ENCODE peak calls at places on chromosome 10, in ten cellular contexts. U, N, W, S, P, I, Z, V, F and R are unnamed samples.

GRCh38 chr10:76111986-76112825 is 680.8 kb downstream of the LRMDA start:
- DNase-seq in U (no peak), N (no peak), W (no peak), S (peak; percentile 56), P (no peak), I (peak; percentile 82), Z (no peak), V (no peak), F (no peak), R (peak; percentile 66)

GRCh38 chr10:132685921-132686680 is 99.8 kb downstream of the NKX6-2 start:
- DNase-seq in U (no peak), N (no peak), W (no peak), S (no peak), P (no peak), I (no peak), Z (no peak), V (peak; percentile 64), F (no peak), R (no peak)

GRCh38 chr10:99631496-99631895 is 11.3 kb upstream of the SLC25A28 start:
- DNase-seq in U (no peak), N (no peak), W (no peak), S (no peak), P (no peak), I (no peak), Z (no peak), V (no peak), F (no peak), R (no peak)

GRCh38 chr10:24254180-24254579 is 45.2 kb downstream of the KIAA1217 start:
- DNase-seq in U (no peak), N (no peak), W (no peak), S (no peak), P (no peak), I (no peak), Z (no peak), V (no peak), F (no peak), R (no peak)

GRCh38 chr10:110395350-110396283 is 90.9 kb upstream of the SMNDC1 start:
- DNase-seq in U (peak; percentile 96), N (no peak), W (peak; percentile 85), S (no peak), P (no peak), I (no peak), Z (peak; percentile 87), V (no peak), F (peak; percentile 99), R (peak; percentile 79)

GRCh38 chr10:11882646-11883375 is 59.7 kb downstream of the PROSER2 start:
- DNase-seq in U (no peak), N (no peak), W (no peak), S (no peak), P (no peak), I (no peak), Z (no peak), V (no peak), F (no peak), R (no peak)

GRCh38 chr10:78302739-78302988 is 269.0 kb downstream of the RPS24 start:
- DNase-seq in U (no peak), N (no peak), W (no peak), S (no peak), P (no peak), I (no peak), Z (no peak), V (no peak), F (no peak), R (no peak)

GRCh38 chr10:122030200-122030552 is 41.2 kb downstream of the TACC2 start:
- DNase-seq in U (no peak), N (no peak), W (no peak), S (no peak), P (no peak), I (no peak), Z (no peak), V (no peak), F (no peak), R (no peak)

GRCh38 chr10:124648131-124648475 is 96.1 kb downstream of the FAM53B start:
- DNase-seq in U (no peak), N (no peak), W (no peak), S (no peak), P (no peak), I (no peak), Z (no peak), V (peak; percentile 84), F (no peak), R (no peak)

GRCh38 chr10:124648738-124649137 is 95.4 kb downstream of the FAM53B start:
- DNase-seq in U (no peak), N (peak; percentile 94), W (peak; percentile 64), S (no peak), P (no peak), I (peak; percentile 94), Z (no peak), V (peak; percentile 90), F (peak; percentile 84), R (peak; percentile 81)

GRCh38 chr10:124649209-124649608 is 95.0 kb downstream of the FAM53B start:
- DNase-seq in U (no peak), N (peak; percentile 80), W (no peak), S (no peak), P (no peak), I (peak; percentile 65), Z (no peak), V (peak; percentile 72), F (no peak), R (no peak)

GRCh38 chr10:124646483-124647352 is 97.5 kb downstream of the FAM53B start:
- DNase-seq in U (no peak), N (peak; percentile 62), W (peak; percentile 59), S (no peak), P (no peak), I (peak; percentile 68), Z (no peak), V (peak; percentile 82), F (peak; percentile 95), R (no peak)

DNA sequence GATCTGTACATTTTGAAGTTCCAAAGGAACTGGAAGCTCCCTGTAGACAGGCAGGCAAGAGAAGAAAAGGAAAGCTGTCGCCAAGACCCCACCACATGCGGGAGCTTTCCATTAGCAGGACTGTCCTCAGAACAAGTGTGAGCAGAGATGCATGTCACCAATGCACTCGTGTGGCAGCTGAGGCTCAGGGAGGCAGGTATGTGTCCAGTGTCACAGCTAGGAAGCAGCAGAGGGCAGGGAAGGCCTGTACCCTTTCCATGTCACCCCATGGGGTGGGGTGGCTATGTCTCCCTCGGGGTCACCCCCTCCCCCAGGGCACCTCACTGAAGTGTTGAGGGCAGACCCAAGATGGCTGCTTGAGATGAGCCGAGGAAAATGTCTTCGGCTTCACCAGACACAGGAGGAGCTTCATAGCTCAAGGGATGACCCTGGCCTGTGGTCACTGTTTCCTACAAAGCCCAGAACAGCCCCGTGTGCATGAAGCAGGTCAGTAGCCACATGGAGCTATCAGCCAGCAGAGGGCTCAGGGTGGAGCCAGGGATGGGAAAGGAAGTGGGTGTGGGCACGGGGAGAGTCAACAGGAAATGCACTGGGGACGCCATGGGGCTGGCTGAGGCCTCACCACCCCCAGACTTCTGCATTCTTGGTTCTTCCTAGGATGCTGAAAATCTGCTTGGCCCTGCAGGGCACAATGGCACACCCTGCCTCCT is 96.6 kb downstream of the FAM53B start:
- DNase-seq in U (peak; percentile 15), N (peak; percentile 96), W (peak; percentile 79), S (no peak), P (no peak), I (peak; percentile 64), Z (no peak), V (peak; percentile 96), F (peak; percentile 46), R (peak; percentile 91)
- TF ChIP-seq CTCF in U (no peak), N (peak; percentile 1), W (peak; percentile 60), S (peak; percentile 37), P (no peak), I (no peak), Z (no peak), V (peak; percentile 73), F (peak; percentile 25), R (peak; percentile 50)

DNA sequence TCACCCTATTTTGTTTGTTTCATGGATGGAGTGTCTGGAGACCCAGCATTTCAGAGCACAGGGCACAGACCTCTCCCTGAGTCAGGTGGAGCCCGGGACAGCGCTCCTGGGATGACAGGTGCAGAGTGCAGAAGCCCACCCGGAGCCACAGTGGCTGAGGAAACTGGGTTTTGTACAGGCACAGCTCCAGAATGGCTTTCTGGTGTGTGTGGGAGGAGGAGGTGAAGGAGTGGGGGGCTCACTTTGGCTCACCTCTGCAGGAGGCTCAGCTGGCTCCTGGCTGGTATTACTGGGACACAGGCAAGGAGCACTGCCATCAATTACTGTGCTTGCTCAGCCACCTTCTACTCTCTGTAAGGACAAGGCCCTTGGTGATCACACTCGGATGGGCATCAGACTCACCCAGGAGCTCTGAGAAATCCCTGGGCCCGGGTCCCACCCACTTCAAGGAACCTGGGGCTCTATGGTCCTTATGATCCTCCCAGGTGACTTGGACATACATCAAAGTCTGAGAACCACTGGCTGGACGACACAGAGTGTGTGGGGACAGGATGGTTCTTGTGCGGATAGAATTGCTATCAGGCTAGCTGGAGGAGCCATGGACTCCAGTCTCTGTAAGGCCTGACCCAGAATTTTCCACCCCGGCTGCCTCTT is 221.1 kb upstream of the ZNF32 start:
- DNase-seq in U (no peak), N (no peak), W (no peak), S (no peak), P (no peak), I (no peak), Z (no peak), V (no peak), F (no peak), R (no peak)
- H3K4me3 ChIP-seq in U (no peak overlapping the region), N (no peak overlapping the region), W (no peak overlapping the region), S (no peak overlapping the region), P (no peak overlapping the region), I (no peak overlapping the region), Z (no peak overlapping the region), V (no peak overlapping the region), F (no peak overlapping the region), R (no peak overlapping the region)

DNA sequence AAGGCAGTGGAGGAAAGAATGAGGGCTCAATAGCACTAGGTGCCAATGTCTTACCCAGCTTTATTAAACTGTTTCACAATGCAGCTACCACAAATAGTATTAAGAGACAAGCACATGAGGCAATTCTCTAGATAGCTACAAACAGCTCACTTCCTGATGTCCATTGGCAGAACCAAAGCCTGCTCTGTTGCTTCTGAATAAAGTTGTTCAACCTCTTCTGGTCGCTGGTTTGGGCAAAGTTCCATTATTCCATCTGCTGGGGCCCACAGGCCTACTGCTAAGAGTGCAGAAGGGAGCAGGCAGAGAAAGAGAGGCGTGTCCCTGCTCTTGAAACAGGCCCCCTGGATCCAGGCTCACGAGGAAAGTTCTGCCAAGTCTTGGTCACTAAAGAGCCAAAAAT is 173.9 kb downstream of the ZNF438 start:
- DNase-seq in U (no peak), N (peak; percentile 61), W (peak; percentile 28), S (no peak), P (no peak), I (no peak), Z (no peak), V (no peak), F (peak; percentile 50), R (peak; percentile 32)
- TF ChIP-seq POLR2AphosphoS5 in U (no peak), N (no peak), W (no peak), S (no peak), P (no peak), I (no peak), Z (no peak), V (no peak), F (no peak), R (peak; percentile 34)

DNA sequence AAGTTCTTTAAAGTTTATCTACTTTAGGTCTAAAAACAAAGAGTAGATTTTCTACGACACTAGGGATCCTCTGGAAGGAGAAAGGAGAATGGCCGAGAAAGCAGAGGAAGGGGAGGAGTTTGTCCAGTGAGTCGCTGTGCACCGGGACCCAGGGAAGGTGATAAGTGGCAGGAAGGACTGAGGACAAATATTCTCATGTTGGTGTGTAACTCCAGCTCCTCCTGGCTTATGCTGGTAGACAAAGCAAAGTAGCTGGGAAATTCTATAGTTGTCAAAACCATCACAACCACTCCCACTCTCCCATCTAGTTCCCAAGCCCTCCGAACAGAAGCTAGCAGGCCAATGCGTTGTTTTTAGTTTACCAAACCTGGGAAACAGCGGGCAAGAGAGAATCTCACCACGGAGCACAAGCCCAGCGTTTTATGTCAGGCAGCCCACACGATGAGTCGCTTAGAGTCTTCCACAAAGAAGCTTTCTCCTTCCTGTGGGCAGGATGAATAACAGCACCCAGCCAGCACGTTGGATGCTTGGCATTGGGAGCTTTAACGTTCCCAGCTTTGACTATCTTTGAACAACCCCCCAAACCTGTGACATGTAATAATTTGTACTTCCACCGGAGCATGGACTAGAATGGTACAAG is 32.9 kb upstream of the JCAD start:
- DNase-seq in U (peak; percentile 29), N (no peak), W (no peak), S (no peak), P (no peak), I (no peak), Z (no peak), V (no peak), F (no peak), R (no peak)
- TF ChIP-seq CTCF in U (no peak), N (no peak), W (no peak), S (no peak), P (no peak), I (peak; percentile 11), Z (no peak), V (no peak), F (no peak), R (no peak)